ENCODE peak calls at places on chromosome 12, in eight cellular contexts. J is prostate gland, R is adrenal gland, D is BE2C, U is heart right ventricle, E is GM23338, K is uterus, P is astrocyte. A is an unnamed sample. For H3K4me1, the result is how much of the 10 kb centered on the place peaks cover.

GRCh38 chr12:74689929-74690328 is 152.3 kb downstream of the ATXN7L3B start:
- DNase-seq in J (no peak), R (no peak), D (no peak), U (no peak), E (no peak), K (no peak), P (no peak), A (no peak)

GRCh38 chr12:5220835-5221234 is 177.2 kb downstream of the KCNA5 start:
- DNase-seq in J (no peak), R (no peak), D (no peak), U (no peak), E (no peak), K (no peak), P (peak), A (no peak)

GRCh38 chr12:304815-305214 is 42.2 kb upstream of the SLC6A13 start:
- DNase-seq in J (no peak), R (no peak), D (no peak), U (no peak), E (no peak), K (no peak), P (peak), A (no peak)

GRCh38 chr12:54286042-54286931 is 5.8 kb downstream of the HNRNPA1 start:
- DNase-seq in J (peak), R (no peak), D (peak), U (no peak), E (peak), K (no peak), P (no peak), A (no peak)

GRCh38 chr12:11576104-11576503 is 73.4 kb upstream of the ETV6 start:
- DNase-seq in J (no peak), R (peak), D (no peak), U (no peak), E (no peak), K (no peak), P (peak), A (no peak)

GRCh38 chr12:41485203-41485602 is 297.1 kb downstream of the PDZRN4 start:
- DNase-seq in J (no peak), R (no peak), D (no peak), U (no peak), E (no peak), K (no peak), P (no peak), A (no peak)

GRCh38 chr12:3205742-3206519 is 128.8 kb downstream of the TSPAN9 start:
- DNase-seq in J (peak), R (no peak), D (no peak), U (no peak), E (no peak), K (no peak), P (no peak), A (peak)

GRCh38 chr12:61232040-61232439 is 1028.2 kb upstream of the USP15 start:
- DNase-seq in J (no peak), R (no peak), D (no peak), U (no peak), E (no peak), K (no peak), P (no peak), A (no peak)

GRCh38 chr12:78040111-78040510 is 209.4 kb downstream of the NAV3 start:
- DNase-seq in J (no peak), R (no peak), D (no peak), U (no peak), E (no peak), K (no peak), P (peak), A (no peak)

GRCh38 chr12:685388-685787 is 22.1 kb upstream of the NINJ2 start:
- DNase-seq in J (no peak), R (peak), D (no peak), U (no peak), E (no peak), K (no peak), P (peak), A (no peak)

GRCh38 chr12:25041006-25041741 is 92.3 kb upstream of the BCAT1 start:
- DNase-seq in J (no peak), R (no peak), D (no peak), U (peak), E (no peak), K (no peak), P (no peak), A (no peak)

GRCh38 chr12:8696402-8697100 is 1.2 kb upstream of the RIMKLB start:
- DNase-seq in J (no peak), R (no peak), D (no peak), U (no peak), E (peak), K (no peak), P (no peak), A (no peak)
- H3K4me3 ChIP-seq in J (peak), R (no peak), D (no peak), U (peak), E (peak), K (peak), P (peak), A (peak)

GRCh38 chr12:122895290-122895689 is 634 bp downstream of the VPS37B start:
- DNase-seq in J (no peak), R (no peak), D (no peak), U (no peak), E (no peak), K (no peak), P (no peak), A (no peak)
- H3K4me1 ChIP-seq in J (under half), R (under half), D (under half), U (under half), E (under half), K (under half), P (half or more), A (under half)

GRCh38 chr12:111275308-111275707 is 93.6 kb downstream of the PHETA1 start:
- DNase-seq in J (no peak), R (no peak), D (peak), U (no peak), E (no peak), K (no peak), P (no peak), A (no peak)

GRCh38 chr12:111277570-111277969 is 91.3 kb downstream of the PHETA1 start:
- DNase-seq in J (no peak), R (no peak), D (no peak), U (no peak), E (no peak), K (no peak), P (no peak), A (no peak)

GRCh38 chr12:111271674-111272418 is 97.0 kb downstream of the PHETA1 start:
- DNase-seq in J (no peak), R (no peak), D (no peak), U (no peak), E (peak), K (no peak), P (no peak), A (no peak)

GRCh38 chr12:111276189-111276588 is 92.7 kb downstream of the PHETA1 start:
- DNase-seq in J (no peak), R (no peak), D (no peak), U (no peak), E (no peak), K (no peak), P (no peak), A (no peak)

DNA sequence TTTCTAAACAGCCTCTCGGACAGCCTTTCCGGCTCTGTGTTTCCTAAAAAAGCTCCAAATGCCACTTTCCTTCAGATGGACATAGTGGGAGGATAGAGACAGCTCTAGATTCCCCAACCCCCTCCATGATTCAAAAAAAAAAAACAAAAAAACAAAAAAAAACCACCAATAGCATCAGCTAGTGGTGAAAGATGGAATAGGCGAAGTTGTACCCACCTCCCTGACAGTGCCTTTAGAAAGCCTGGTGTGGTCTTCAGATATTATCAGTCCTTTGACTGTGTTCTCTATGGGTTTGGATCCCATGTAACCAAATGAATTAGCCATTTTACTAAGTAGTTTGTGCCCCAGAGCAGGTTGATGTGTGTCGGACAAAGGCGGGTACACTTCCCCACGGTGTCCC is 94.1 kb downstream of the PHETA1 start:
- DNase-seq in J (no peak), R (no peak), D (no peak), U (no peak), E (peak), K (no peak), P (no peak), A (no peak)
- TF ChIP-seq CTCF in J (no peak), R (no peak), D (peak), U (peak), E (peak), K (no peak), P (peak), A (no peak)

GRCh38 chr12:97275261-97276197 is 187.1 kb upstream of the RMST start:
- DNase-seq in J (peak), R (no peak), D (no peak), U (no peak), E (peak), K (no peak), P (no peak), A (no peak)
- H3K4me3 ChIP-seq in J (no peak), R (no peak), D (no peak), U (no peak), E (peak), K (no peak), P (no peak), A (no peak)

DNA sequence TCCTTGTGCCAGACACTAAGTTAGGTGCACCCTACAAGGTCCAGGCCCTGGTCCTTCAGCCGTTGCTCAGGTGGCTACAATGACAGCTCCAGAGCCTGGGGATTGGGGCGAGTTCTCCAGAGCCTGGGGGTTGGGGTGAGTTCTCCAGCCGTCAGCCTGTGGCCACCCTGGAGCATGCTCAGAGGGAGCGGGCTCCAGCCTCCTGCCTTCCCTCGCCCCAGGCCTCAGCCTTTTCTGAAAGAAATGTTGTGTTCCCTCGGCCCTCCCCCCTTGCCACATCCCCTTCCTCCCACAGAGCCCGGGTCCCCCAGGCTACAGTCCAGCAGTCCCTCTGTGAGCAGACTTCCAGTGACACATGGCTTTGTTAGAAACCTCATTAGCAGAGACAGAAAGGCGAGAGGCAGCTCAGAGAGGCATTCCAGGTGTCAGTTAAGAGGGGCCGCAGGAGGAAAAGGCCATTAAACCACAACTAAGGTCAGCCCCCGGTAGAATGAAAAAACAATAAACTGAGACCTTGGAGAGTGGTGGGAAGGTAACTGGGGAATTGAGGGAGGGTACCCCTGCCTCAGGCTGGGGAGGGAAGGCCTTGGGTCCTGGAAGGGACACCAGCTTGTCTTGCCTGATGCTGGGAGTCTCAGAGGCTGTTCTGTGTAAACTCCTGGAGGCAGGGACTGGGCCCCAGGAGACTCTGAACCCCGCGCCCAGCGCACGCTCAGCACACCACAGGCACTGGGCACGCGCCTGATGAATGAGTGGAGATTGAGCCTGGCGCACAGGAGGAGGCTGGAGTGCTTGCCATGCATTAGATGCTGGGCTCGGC is 23.1 kb upstream of the COL2A1 start:
- DNase-seq in J (no peak), R (no peak), D (no peak), U (no peak), E (no peak), K (no peak), P (no peak), A (no peak)
- H3K4me1 ChIP-seq in J (under half), R (under half), D (under half), U (under half), E (under half), K (under half), P (under half), A (under half)

DNA sequence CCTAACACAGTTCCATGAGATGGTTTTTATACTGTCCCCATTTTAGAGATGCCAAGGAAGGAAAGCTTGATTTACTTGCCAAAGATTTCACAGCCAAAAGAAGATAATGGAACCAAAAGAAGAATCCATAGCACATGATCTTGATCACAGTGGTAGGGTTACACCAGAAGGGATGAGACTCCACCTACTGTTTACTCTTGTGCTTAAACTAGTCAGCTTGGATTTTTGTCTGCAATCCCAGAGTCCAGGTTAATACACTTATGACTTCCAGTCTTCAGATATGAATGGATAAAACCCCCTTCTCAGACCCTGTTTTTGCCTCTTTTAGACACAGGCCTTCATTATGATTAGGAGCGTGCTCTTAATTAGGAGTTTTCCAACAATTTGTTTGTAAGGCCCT is 454.2 kb downstream of the AEBP2 start:
- DNase-seq in J (no peak), R (no peak), D (no peak), U (no peak), E (peak), K (no peak), P (peak), A (no peak)
- TF ChIP-seq CTCF in J (no peak), R (peak), D (peak), U (peak), E (peak), K (peak), P (no peak), A (no peak)

GRCh38 chr12:117190210-117190781 is at the start of gene FBXO21:
- DNase-seq in J (peak), R (peak), D (peak), U (peak), E (peak), K (peak), P (peak), A (peak)
- H3K4me3 ChIP-seq in J (peak), R (peak), D (peak), U (peak), E (peak), K (peak), P (peak), A (peak)

DNA sequence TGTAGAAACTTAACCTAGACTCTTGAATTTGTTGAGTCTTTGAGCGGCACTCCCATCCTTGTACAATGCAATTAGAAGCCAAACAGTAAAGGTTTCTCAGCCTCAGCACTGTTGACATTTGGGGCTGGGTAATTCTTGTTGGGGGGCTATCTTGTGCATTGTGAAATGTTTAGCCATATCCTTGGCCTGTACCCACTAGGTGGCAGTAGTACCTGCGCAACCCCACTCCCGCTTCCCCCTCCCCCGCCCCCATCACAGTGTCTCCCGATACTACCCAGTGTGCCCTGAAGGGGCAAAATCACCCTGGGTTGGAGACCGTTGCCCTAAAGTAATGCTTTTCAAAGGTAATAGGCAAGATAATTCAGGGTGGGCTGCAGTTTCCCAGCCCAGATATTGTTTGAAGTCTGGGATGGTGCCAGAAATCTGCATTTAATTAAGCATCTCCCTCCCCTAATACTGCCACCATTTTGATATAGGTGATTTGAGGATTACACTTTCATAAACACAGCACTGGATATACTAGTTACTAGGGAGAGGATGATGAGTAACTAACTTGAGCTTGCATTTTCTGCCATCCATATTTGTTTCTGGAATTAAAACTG is 1.8 kb downstream of the COX6A1 start:
- DNase-seq in J (peak), R (peak), D (peak), U (peak), E (peak), K (no peak), P (peak), A (peak)
- H3K4me1 ChIP-seq in J (under half), R (under half), D (under half), U (under half), E (under half), K (under half), P (under half), A (under half)

A was measured in pancreas.